ENCODE peak calls at places on chromosomes 3 and 15, in nine cellular contexts. N is globus pallidus, Y is KG1, Q is AG09319, J is GM20000, L is cardiac septum, T is T47D, D is NCI-H2029, R is C1 segment of cervical spinal cord. P is an unnamed sample.

GRCh38 chr3:122959339-122959738 is 68.2 kb downstream of the SEMA5B start:
- DNase-seq in N (no peak), Y (no peak), Q (no peak), J (no peak), L (no peak), T (no peak), D (no peak), R (no peak), P (no peak)

GRCh38 chr3:183324083-183324482 is 71.0 kb downstream of the B3GNT5 start:
- DNase-seq in N (no peak), Y (no peak), Q (no peak), J (no peak), L (no peak), T (no peak), D (no peak), R (no peak), P (no peak)

GRCh38 chr15:28911295-28911979 is 25.7 kb downstream of the APBA2 start:
- DNase-seq in N (no peak), Y (no peak), Q (no peak), J (no peak), L (peak; percentile 39), T (no peak), D (no peak), R (no peak), P (no peak)

GRCh38 chr3:17580901-17581300 is 161.5 kb downstream of the TBC1D5 start:
- DNase-seq in N (no peak), Y (no peak), Q (no peak), J (no peak), L (no peak), T (no peak), D (no peak), R (no peak), P (no peak)

GRCh38 chr15:73273181-73274002 is 95.4 kb downstream of the HCN4 start:
- DNase-seq in N (peak; percentile 65), Y (peak; percentile 12), Q (peak; percentile 38), J (peak; percentile 60), L (no peak), T (peak; percentile 42), D (peak; percentile 8), R (peak; percentile 19), P (peak; percentile 20)

GRCh38 chr3:134029734-134030381 is at the start of gene SLCO2A1:
- DNase-seq in N (no peak), Y (no peak), Q (no peak), J (no peak), L (no peak), T (peak; percentile 43), D (peak; percentile 24), R (no peak), P (no peak)

GRCh38 chr15:82875411-82876003 is 66.1 kb downstream of the WHAMM start:
- DNase-seq in N (no peak), Y (no peak), Q (no peak), J (no peak), L (no peak), T (no peak), D (no peak), R (no peak), P (no peak)

GRCh38 chr3:188817920-188818239 is 353.9 kb upstream of the TPRG1 start:
- DNase-seq in N (no peak), Y (no peak), Q (no peak), J (no peak), L (no peak), T (no peak), D (no peak), R (no peak), P (no peak)

GRCh38 chr3:43294975-43295374 is 8.6 kb downstream of the SNRK start:
- DNase-seq in N (no peak), Y (no peak), Q (no peak), J (no peak), L (no peak), T (no peak), D (no peak), R (no peak), P (no peak)

GRCh38 chr3:111538111-111538510 is 3.9 kb upstream of the CD96 start:
- DNase-seq in N (no peak), Y (no peak), Q (no peak), J (no peak), L (no peak), T (no peak), D (no peak), R (no peak), P (no peak)

GRCh38 chr3:146037697-146038096 is 123.3 kb downstream of the PLOD2 start:
- DNase-seq in N (no peak), Y (no peak), Q (no peak), J (no peak), L (no peak), T (no peak), D (no peak), R (no peak), P (no peak)